ENCODE peak calls at places on chromosomes 1 and 21, in seven cellular contexts. One of them, this sample, is unnamed.

GRCh38 chr1:72283204-72284083 is 1.1 kb upstream of the NEGR1 start:
- DNase-seq in GM12865: peak
- DNase-seq in AG04450: peak
- DNase-seq in lower leg skin: peak
- DNase-seq in GM13977: peak
- DNase-seq in transverse colon: peak
- DNase-seq in esophagus muscularis mucosa: peak
- DNase-seq in this sample: peak

GRCh38 chr1:94989398-94989797 is 62.5 kb upstream of the CNN3 start:
- DNase-seq in lower leg skin: no peak
- DNase-seq in GM13977: no peak
- DNase-seq in esophagus muscularis mucosa: peak
- DNase-seq in GM12865: no peak
- DNase-seq in transverse colon: peak
- DNase-seq in AG04450: no peak
- DNase-seq in this sample: no peak

GRCh38 chr1:93820554-93821411 is 58.2 kb downstream of the DNTTIP2 start:
- DNase-seq in lower leg skin: no peak
- DNase-seq in AG04450: no peak
- DNase-seq in transverse colon: no peak
- DNase-seq in esophagus muscularis mucosa: peak
- DNase-seq in GM12865: no peak
- DNase-seq in GM13977: no peak
- DNase-seq in this sample: no peak

GRCh38 chr1:3315991-3316943 is 138.2 kb upstream of the ARHGEF16 start:
- DNase-seq in GM13977: no peak
- DNase-seq in esophagus muscularis mucosa: no peak
- DNase-seq in AG04450: no peak
- DNase-seq in GM12865: no peak
- DNase-seq in transverse colon: no peak
- DNase-seq in lower leg skin: no peak
- DNase-seq in this sample: no peak

GRCh38 chr1:24275510-24275909 is 43.6 kb upstream of the GRHL3 start:
- DNase-seq in esophagus muscularis mucosa: no peak
- DNase-seq in GM13977: no peak
- DNase-seq in GM12865: no peak
- DNase-seq in transverse colon: no peak
- DNase-seq in lower leg skin: no peak
- DNase-seq in AG04450: no peak
- DNase-seq in this sample: no peak

GRCh38 chr1:241870290-241870689 is 22.3 kb downstream of the EXO1 start:
- DNase-seq in GM12865: no peak
- DNase-seq in lower leg skin: no peak
- DNase-seq in AG04450: no peak
- DNase-seq in transverse colon: no peak
- DNase-seq in GM13977: no peak
- DNase-seq in esophagus muscularis mucosa: no peak
- DNase-seq in this sample: no peak

GRCh38 chr1:10918531-10918930 is 93.9 kb upstream of the TARDBP start:
- DNase-seq in lower leg skin: peak
- DNase-seq in transverse colon: no peak
- DNase-seq in GM12865: no peak
- DNase-seq in esophagus muscularis mucosa: no peak
- DNase-seq in AG04450: peak
- DNase-seq in GM13977: no peak
- DNase-seq in this sample: no peak

GRCh38 chr21:42777757-42778344 is 101.5 kb downstream of the WDR4 start:
- DNase-seq in esophagus muscularis mucosa: no peak
- DNase-seq in lower leg skin: no peak
- DNase-seq in AG04450: no peak
- DNase-seq in transverse colon: no peak
- DNase-seq in GM12865: peak
- DNase-seq in GM13977: no peak
- DNase-seq in this sample: no peak

GRCh38 chr21:28074676-28075075 is 918.0 kb downstream of the LTN1 start:
- DNase-seq in GM12865: no peak
- DNase-seq in AG04450: no peak
- DNase-seq in GM13977: no peak
- DNase-seq in transverse colon: no peak
- DNase-seq in lower leg skin: no peak
- DNase-seq in esophagus muscularis mucosa: no peak
- DNase-seq in this sample: no peak

GRCh38 chr1:203269654-203270020 is 35.7 kb upstream of the BTG2 start:
- DNase-seq in transverse colon: no peak
- DNase-seq in GM12865: no peak
- DNase-seq in lower leg skin: peak
- DNase-seq in AG04450: no peak
- DNase-seq in esophagus muscularis mucosa: no peak
- DNase-seq in GM13977: no peak
- DNase-seq in this sample: no peak

GRCh38 chr1:4021153-4021894 is 121.3 kb upstream of the C1orf174 start:
- DNase-seq in AG04450: no peak
- DNase-seq in lower leg skin: no peak
- DNase-seq in GM12865: no peak
- DNase-seq in transverse colon: no peak
- DNase-seq in GM13977: no peak
- DNase-seq in esophagus muscularis mucosa: peak
- DNase-seq in this sample: no peak

GRCh38 chr1:211959221-211959620 is 76.1 kb downstream of the INTS7 start:
- DNase-seq in GM12865: no peak
- DNase-seq in GM13977: no peak
- DNase-seq in transverse colon: no peak
- DNase-seq in AG04450: no peak
- DNase-seq in lower leg skin: no peak
- DNase-seq in esophagus muscularis mucosa: no peak
- DNase-seq in this sample: no peak

GRCh38 chr1:110948038-110948810 is 15.5 kb downstream of the LRIF1 start:
- DNase-seq in lower leg skin: no peak
- DNase-seq in GM13977: no peak
- DNase-seq in esophagus muscularis mucosa: no peak
- DNase-seq in AG04450: no peak
- DNase-seq in transverse colon: no peak
- DNase-seq in GM12865: no peak
- DNase-seq in this sample: no peak

GRCh38 chr1:97632075-97632474 is 288.8 kb downstream of the DPYD start:
- DNase-seq in AG04450: peak
- DNase-seq in GM12865: no peak
- DNase-seq in esophagus muscularis mucosa: no peak
- DNase-seq in GM13977: no peak
- DNase-seq in lower leg skin: no peak
- DNase-seq in transverse colon: no peak
- DNase-seq in this sample: no peak

DNA sequence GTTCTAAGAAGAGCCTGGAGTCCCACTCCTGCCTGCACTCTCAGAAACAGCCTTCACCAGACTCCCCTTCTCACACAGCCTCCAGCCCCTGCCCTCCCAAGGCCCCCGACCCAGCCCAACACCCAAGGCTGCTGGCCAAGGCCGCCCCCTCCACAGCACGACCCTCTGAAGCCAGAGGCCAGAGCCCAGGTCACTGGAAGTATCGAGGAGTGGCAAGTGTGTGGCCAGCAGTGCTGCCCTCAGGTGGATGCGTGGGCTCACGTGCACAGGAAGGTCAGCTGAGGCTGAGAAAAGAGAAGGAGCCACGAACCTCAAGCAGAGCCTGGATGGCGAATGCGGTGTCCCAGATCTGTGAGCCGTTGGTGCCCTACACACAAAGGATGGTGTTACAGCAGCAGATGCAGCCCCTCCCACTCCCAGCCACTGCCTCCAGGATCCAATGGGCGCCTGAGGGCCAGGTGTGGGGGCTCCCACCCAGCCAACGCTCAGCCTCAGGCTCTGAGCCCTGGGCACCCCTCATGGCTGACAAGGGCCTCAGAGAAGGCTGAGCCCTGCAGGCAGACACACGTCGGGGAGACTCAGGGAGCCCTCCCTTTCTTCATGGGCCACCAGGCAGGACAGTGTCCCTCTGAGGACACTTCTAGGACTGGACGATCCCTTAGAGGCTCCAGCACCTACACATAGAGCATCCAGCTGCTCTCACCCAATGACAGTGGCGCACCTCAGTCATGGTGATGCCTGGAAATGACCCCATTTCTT is 18.0 kb downstream of the LSS start:
- DNase-seq in esophagus muscularis mucosa: no peak
- DNase-seq in transverse colon: no peak
- DNase-seq in GM13977: no peak
- DNase-seq in lower leg skin: no peak
- DNase-seq in GM12865: no peak
- DNase-seq in AG04450: no peak
- DNase-seq in this sample: peak
- TF ChIP-seq CTCF in esophagus muscularis mucosa: peak
- TF ChIP-seq CTCF in transverse colon: no peak
- TF ChIP-seq CTCF in GM13977: peak
- TF ChIP-seq CTCF in lower leg skin: no peak
- TF ChIP-seq CTCF in GM12865: no peak
- TF ChIP-seq CTCF in AG04450: no peak
- TF ChIP-seq CTCF in this sample: peak

GRCh38 chr1:18119289-18119688 is 11.7 kb downstream of the IGSF21 start:
- DNase-seq in GM13977: no peak
- DNase-seq in GM12865: no peak
- DNase-seq in lower leg skin: no peak
- DNase-seq in transverse colon: no peak
- DNase-seq in AG04450: no peak
- DNase-seq in esophagus muscularis mucosa: no peak
- DNase-seq in this sample: no peak

GRCh38 chr1:18121072-18121820 is 13.6 kb downstream of the IGSF21 start:
- DNase-seq in transverse colon: no peak
- DNase-seq in lower leg skin: no peak
- DNase-seq in esophagus muscularis mucosa: no peak
- DNase-seq in AG04450: no peak
- DNase-seq in GM13977: no peak
- DNase-seq in GM12865: no peak
- DNase-seq in this sample: no peak

GRCh38 chr1:18119978-18120377 is 12.4 kb downstream of the IGSF21 start:
- DNase-seq in GM13977: no peak
- DNase-seq in transverse colon: no peak
- DNase-seq in esophagus muscularis mucosa: no peak
- DNase-seq in GM12865: no peak
- DNase-seq in AG04450: no peak
- DNase-seq in lower leg skin: no peak
- DNase-seq in this sample: no peak

GRCh38 chr1:18118491-18118890 is 10.9 kb downstream of the IGSF21 start:
- DNase-seq in GM12865: no peak
- DNase-seq in esophagus muscularis mucosa: no peak
- DNase-seq in AG04450: no peak
- DNase-seq in GM13977: no peak
- DNase-seq in transverse colon: no peak
- DNase-seq in lower leg skin: no peak
- DNase-seq in this sample: no peak

DNA sequence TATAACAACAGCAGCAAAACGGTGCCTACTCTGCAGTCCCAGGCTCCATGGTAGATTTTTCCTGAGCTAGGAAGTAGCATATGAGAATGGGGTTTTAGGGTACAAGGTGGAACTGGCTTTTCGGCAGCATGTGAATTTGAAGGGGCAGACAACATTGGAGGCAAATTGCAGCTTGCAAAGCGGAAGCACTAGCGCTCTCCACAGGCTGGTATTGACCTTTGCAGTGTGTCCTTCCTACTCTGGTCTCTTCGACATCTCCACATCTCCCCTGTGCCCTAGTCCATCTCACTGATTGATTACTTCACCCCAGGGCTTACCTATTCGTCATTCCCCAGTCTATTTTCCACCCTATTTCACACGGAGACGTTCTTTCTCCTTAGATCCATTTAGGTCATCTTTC is 13.0 kb downstream of the IGSF21 start:
- DNase-seq in transverse colon: no peak
- DNase-seq in AG04450: no peak
- DNase-seq in GM12865: no peak
- DNase-seq in esophagus muscularis mucosa: no peak
- DNase-seq in lower leg skin: no peak
- DNase-seq in GM13977: no peak
- DNase-seq in this sample: no peak
- TF ChIP-seq CTCF in transverse colon: no peak
- TF ChIP-seq CTCF in AG04450: no peak
- TF ChIP-seq CTCF in GM12865: no peak
- TF ChIP-seq CTCF in esophagus muscularis mucosa: no peak
- TF ChIP-seq CTCF in lower leg skin: no peak
- TF ChIP-seq CTCF in GM13977: no peak
- TF ChIP-seq CTCF in this sample: no peak

GRCh38 chr1:6794164-6794563 is 8.9 kb downstream of the CAMTA1 start:
- DNase-seq in lower leg skin: no peak
- DNase-seq in transverse colon: no peak
- DNase-seq in GM13977: peak
- DNase-seq in GM12865: peak
- DNase-seq in esophagus muscularis mucosa: no peak
- DNase-seq in AG04450: peak
- DNase-seq in this sample: no peak
- TF ChIP-seq CTCF in lower leg skin: no peak
- TF ChIP-seq CTCF in transverse colon: peak
- TF ChIP-seq CTCF in GM13977: peak
- TF ChIP-seq CTCF in GM12865: peak
- TF ChIP-seq CTCF in esophagus muscularis mucosa: peak
- TF ChIP-seq CTCF in AG04450: peak
- TF ChIP-seq CTCF in this sample: peak

GRCh38 chr1:183180213-183180612 is 5.9 kb upstream of the LAMC2 start:
- DNase-seq in esophagus muscularis mucosa: no peak
- DNase-seq in lower leg skin: no peak
- DNase-seq in transverse colon: peak
- DNase-seq in AG04450: peak
- DNase-seq in GM12865: peak
- DNase-seq in GM13977: peak
- DNase-seq in this sample: no peak

GRCh38 chr1:183186820-183187219 is 756 bp downstream of the LAMC2 start:
- DNase-seq in lower leg skin: no peak
- DNase-seq in GM13977: no peak
- DNase-seq in transverse colon: no peak
- DNase-seq in GM12865: no peak
- DNase-seq in esophagus muscularis mucosa: no peak
- DNase-seq in AG04450: no peak
- DNase-seq in this sample: no peak

GRCh38 chr1:183191833-183192232 is 5.8 kb downstream of the LAMC2 start:
- DNase-seq in esophagus muscularis mucosa: no peak
- DNase-seq in lower leg skin: no peak
- DNase-seq in AG04450: peak
- DNase-seq in GM12865: no peak
- DNase-seq in transverse colon: no peak
- DNase-seq in GM13977: no peak
- DNase-seq in this sample: no peak

GRCh38 chr1:183180634-183181056 is 5.4 kb upstream of the LAMC2 start:
- DNase-seq in AG04450: no peak
- DNase-seq in esophagus muscularis mucosa: no peak
- DNase-seq in transverse colon: peak
- DNase-seq in lower leg skin: no peak
- DNase-seq in GM12865: peak
- DNase-seq in GM13977: peak
- DNase-seq in this sample: no peak

DNA sequence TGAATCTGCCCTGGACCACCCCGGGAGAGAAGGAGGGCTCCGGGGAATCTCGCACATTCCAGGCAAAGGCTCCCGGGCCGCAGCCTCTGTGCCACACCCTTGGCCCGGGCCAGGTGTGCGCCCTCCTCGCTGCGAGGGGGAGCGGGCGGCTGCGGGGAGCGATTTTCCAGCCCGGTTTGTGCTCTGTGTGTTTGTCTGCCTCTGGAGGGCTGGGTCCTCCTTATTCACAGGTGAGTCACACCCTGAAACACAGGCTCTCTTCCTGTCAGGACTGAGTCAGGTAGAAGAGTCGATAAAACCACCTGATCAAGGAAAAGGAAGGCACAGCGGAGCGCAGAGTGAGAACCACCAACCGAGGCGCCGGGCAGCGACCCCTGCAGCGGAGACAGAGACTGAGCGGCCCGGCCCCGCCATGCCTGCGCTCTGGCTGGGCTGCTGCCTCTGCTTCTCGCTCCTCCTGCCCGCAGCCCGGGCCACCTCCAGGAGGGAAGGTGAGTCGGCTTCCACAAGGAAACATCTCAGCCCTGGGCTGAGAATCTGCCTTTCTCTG is at the start of gene LAMC2:
- DNase-seq in lower leg skin: peak
- DNase-seq in GM12865: no peak
- DNase-seq in GM13977: peak
- DNase-seq in transverse colon: peak
- DNase-seq in esophagus muscularis mucosa: no peak
- DNase-seq in AG04450: no peak
- DNase-seq in this sample: no peak
- TF ChIP-seq CTCF in lower leg skin: no peak
- TF ChIP-seq CTCF in GM12865: no peak
- TF ChIP-seq CTCF in GM13977: no peak
- TF ChIP-seq CTCF in transverse colon: peak
- TF ChIP-seq CTCF in esophagus muscularis mucosa: peak
- TF ChIP-seq CTCF in AG04450: peak
- TF ChIP-seq CTCF in this sample: peak

This sample was measured in chondrocyte.